ENCODE peak calls at places on chromosomes 7 and 10, in seven cellular contexts. E, K, U, O, F, D and Q are unnamed samples. For H3K36me3, the result is how much of the 10 kb centered on the place peaks cover.

GRCh38 chr7:25564980-25565379 is 336.7 kb upstream of the NPVF start:
- DNase-seq in E (no peak), K (no peak), U (no peak), O (no peak), F (no peak), D (no peak), Q (no peak)

GRCh38 chr10:16773334-16773733 is 43.9 kb downstream of the RSU1 start:
- DNase-seq in E (no peak), K (no peak), U (no peak), O (no peak), F (no peak), D (no peak), Q (no peak)

GRCh38 chr10:133059571-133059970 is 28.2 kb upstream of the ADGRA1 start:
- DNase-seq in E (no peak), K (no peak), U (no peak), O (no peak), F (peak), D (no peak), Q (no peak)

GRCh38 chr7:16271990-16272665 is 149.2 kb downstream of the CRPPA start:
- DNase-seq in E (no peak), K (no peak), U (no peak), O (no peak), F (no peak), D (no peak), Q (no peak)

GRCh38 chr10:30625110-30625509 is 4.4 kb downstream of the LYZL2 start:
- DNase-seq in E (no peak), K (no peak), U (no peak), O (no peak), F (no peak), D (no peak), Q (peak)

GRCh38 chr7:149414745-149415390 is 46.0 kb downstream of the ZNF777 start:
- DNase-seq in E (no peak), K (no peak), U (peak), O (peak), F (peak), D (peak), Q (no peak)

GRCh38 chr7:44278451-44279161 is 46.8 kb downstream of the CAMK2B start:
- DNase-seq in E (no peak), K (no peak), U (no peak), O (peak), F (peak), D (no peak), Q (no peak)

GRCh38 chr10:8187171-8187666 is 132.7 kb downstream of the GATA3 start:
- DNase-seq in E (no peak), K (no peak), U (no peak), O (no peak), F (no peak), D (no peak), Q (no peak)

GRCh38 chr7:152974577-152974976 is 215.0 kb downstream of the ACTR3B start:
- DNase-seq in E (no peak), K (no peak), U (no peak), O (no peak), F (no peak), D (no peak), Q (no peak)

GRCh38 chr10:80500572-80501380 is 36.9 kb upstream of the SH2D4B start:
- DNase-seq in E (no peak), K (no peak), U (peak), O (peak), F (no peak), D (peak), Q (no peak)

GRCh38 chr10:28157379-28157778 is 145.5 kb downstream of the MPP7 start:
- DNase-seq in E (no peak), K (no peak), U (no peak), O (no peak), F (no peak), D (no peak), Q (no peak)

GRCh38 chr10:127619550-127619949 is 70.4 kb downstream of the NPS start:
- DNase-seq in E (no peak), K (no peak), U (no peak), O (no peak), F (no peak), D (no peak), Q (no peak)

GRCh38 chr7:48813472-48813871 is 110.9 kb upstream of the CDC14C start:
- DNase-seq in E (no peak), K (no peak), U (no peak), O (no peak), F (no peak), D (no peak), Q (no peak)

GRCh38 chr7:2165610-2166594 is 66.8 kb downstream of the MAD1L1 start:
- DNase-seq in E (peak), K (peak), U (no peak), O (no peak), F (peak), D (no peak), Q (no peak)

GRCh38 chr10:95637911-95638310 is 18.6 kb downstream of the ALDH18A1 start:
- DNase-seq in E (no peak), K (no peak), U (no peak), O (no peak), F (no peak), D (no peak), Q (no peak)

GRCh38 chr10:29712108-29712507 is 77.3 kb upstream of the SVIL start:
- DNase-seq in E (no peak), K (peak), U (no peak), O (no peak), F (no peak), D (no peak), Q (no peak)

GRCh38 chr10:112950714-112951348 is 784 bp downstream of the TCF7L2 start:
- DNase-seq in E (peak), K (no peak), U (peak), O (peak), F (peak), D (peak), Q (peak)

GRCh38 chr7:116672596-116673503 is 854 bp downstream of the MET start:
- DNase-seq in E (no peak), K (peak), U (no peak), O (peak), F (no peak), D (peak), Q (peak)

GRCh38 chr7:105791926-105792325 is 84.5 kb downstream of the ATXN7L1 start:
- DNase-seq in E (no peak), K (no peak), U (no peak), O (no peak), F (no peak), D (no peak), Q (no peak)

GRCh38 chr10:91076991-91077548 is 143.4 kb upstream of the PCGF5 start:
- DNase-seq in E (no peak), K (no peak), U (no peak), O (no peak), F (no peak), D (no peak), Q (no peak)

GRCh38 chr7:16086743-16087142 is 334.6 kb downstream of the CRPPA start:
- DNase-seq in E (no peak), K (no peak), U (no peak), O (no peak), F (no peak), D (no peak), Q (no peak)

GRCh38 chr7:70355591-70356323 is 757.5 kb downstream of the AUTS2 start:
- DNase-seq in E (no peak), K (peak), U (no peak), O (no peak), F (no peak), D (no peak), Q (no peak)

GRCh38 chr7:39417642-39418041 is 148.6 kb upstream of the YAE1 start:
- DNase-seq in E (no peak), K (no peak), U (no peak), O (no peak), F (no peak), D (no peak), Q (no peak)

GRCh38 chr7:135706038-135706742 is 21.8 kb downstream of the SLC13A4 start:
- DNase-seq in E (no peak), K (no peak), U (no peak), O (peak), F (no peak), D (no peak), Q (no peak)

GRCh38 chr7:38382627-38383026 is 109.2 kb upstream of the TARP start:
- DNase-seq in E (no peak), K (no peak), U (no peak), O (no peak), F (no peak), D (peak), Q (peak)

GRCh38 chr7:77308792-77309191 is 107.4 kb downstream of the GSAP start:
- DNase-seq in E (no peak), K (peak), U (no peak), O (no peak), F (no peak), D (no peak), Q (no peak)

GRCh38 chr10:89207801-89208551 is 859 bp upstream of the CH25H start:
- DNase-seq in E (no peak), K (no peak), U (peak), O (peak), F (peak), D (peak), Q (peak)

GRCh38 chr7:78148166-78148894 is 349.8 kb downstream of the PHTF2 start:
- DNase-seq in E (no peak), K (no peak), U (no peak), O (no peak), F (no peak), D (no peak), Q (no peak)

GRCh38 chr10:3451516-3452185 is 279.1 kb upstream of the PITRM1 start:
- DNase-seq in E (no peak), K (no peak), U (no peak), O (no peak), F (no peak), D (no peak), Q (no peak)

GRCh38 chr7:44277851-44278250 is 47.5 kb downstream of the CAMK2B start:
- DNase-seq in E (no peak), K (no peak), U (peak), O (peak), F (peak), D (no peak), Q (peak)

GRCh38 chr7:134353411-134353810 is 36.7 kb upstream of the SLC35B4 start:
- DNase-seq in E (no peak), K (no peak), U (no peak), O (no peak), F (no peak), D (no peak), Q (no peak)

GRCh38 chr10:35640474-35640873 is 1.6 kb downstream of the FZD8 start:
- DNase-seq in E (peak), K (no peak), U (peak), O (peak), F (peak), D (peak), Q (peak)

GRCh38 chr10:119149157-119149556 is 16.4 kb downstream of the SFXN4 start:
- DNase-seq in E (no peak), K (no peak), U (no peak), O (no peak), F (no peak), D (no peak), Q (no peak)
- H3K36me3 ChIP-seq in E (half or more), K (under half), U (half or more), O (half or more), F (under half), D (under half), Q (under half)

DNA sequence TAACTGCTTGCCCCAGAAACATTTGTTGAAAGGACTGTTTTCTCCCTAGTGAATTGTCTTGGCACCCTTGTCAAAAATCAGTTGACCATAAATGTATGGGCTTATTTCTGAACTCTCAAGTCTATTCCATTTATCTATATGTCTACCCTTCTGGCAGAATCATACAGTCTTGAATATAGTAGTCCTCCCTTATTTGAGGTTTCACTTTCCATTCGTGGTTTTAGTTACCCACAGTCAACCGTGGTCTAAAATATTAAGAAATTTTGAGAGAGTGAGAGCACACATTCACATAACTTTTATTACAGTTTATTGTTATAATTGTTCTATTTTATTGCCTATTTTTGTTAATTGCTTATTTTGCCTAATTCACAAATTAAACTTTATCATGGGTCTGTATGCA is 17.4 kb upstream of the CEP41 start:
- DNase-seq in E (no peak), K (no peak), U (no peak), O (no peak), F (no peak), D (no peak), Q (no peak)
- H3K4me3 ChIP-seq in E (no peak), K (no peak), U (no peak), O (no peak), F (no peak), D (no peak), Q (no peak)

DNA sequence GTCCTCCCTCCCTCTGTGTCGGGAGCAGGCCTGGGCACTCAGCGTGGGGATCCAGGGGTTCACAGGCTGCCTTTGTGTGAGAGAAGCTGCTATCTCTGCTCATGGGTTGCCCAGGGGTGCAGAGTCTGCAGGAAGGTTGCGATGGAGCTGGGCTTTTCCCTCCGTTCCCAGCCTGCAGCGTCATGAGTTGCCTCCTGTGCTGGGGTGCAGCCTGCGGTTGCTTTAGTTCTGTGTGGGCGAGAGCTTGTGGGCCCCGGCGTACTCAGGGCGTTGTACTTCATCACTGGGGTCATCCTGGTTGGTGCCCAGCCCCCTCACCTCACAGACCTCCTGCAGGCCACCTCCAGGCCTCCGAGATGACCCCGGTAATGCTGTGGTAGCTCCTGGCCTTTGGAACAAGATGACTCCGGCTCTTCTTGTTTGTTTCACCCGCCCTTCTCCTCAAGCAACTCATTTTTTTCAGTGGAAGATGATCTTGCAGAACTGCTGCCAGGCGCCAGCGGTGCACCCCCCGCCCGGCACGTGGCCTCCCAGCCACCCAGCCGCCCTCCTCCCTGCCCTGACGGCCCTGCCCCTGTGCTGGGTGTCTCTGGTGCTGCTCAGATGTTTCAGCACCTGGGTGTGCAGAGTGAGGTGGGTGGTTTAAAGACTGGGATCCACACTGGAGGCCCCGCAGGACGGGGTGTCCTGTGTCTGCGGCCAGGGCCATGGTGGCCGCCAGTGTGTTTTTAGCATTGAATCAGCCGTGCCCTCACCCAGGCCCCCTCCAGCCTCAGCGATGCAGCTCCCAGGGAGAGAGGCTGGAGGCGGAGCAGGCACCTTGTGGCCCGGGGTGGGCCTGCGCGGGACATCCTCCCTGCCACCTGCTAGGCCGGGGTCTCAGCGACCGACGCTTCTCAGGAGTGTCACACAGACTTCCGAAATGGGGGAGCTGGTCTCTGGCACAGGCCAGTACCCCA is 7.2 kb downstream of the AP5Z1 start:
- DNase-seq in E (no peak), K (no peak), U (no peak), O (no peak), F (peak), D (no peak), Q (no peak)
- H3K36me3 ChIP-seq in E (under half), K (under half), U (half or more), O (half or more), F (under half), D (under half), Q (under half)

GRCh38 chr7:140364819-140365218 is 33.5 kb downstream of the SLC37A3 start:
- DNase-seq in E (no peak), K (peak), U (no peak), O (no peak), F (no peak), D (no peak), Q (no peak)

GRCh38 chr7:140367528-140367927 is 30.8 kb downstream of the SLC37A3 start:
- DNase-seq in E (no peak), K (no peak), U (no peak), O (no peak), F (no peak), D (no peak), Q (no peak)

GRCh38 chr7:140369294-140369693 is 29.0 kb downstream of the SLC37A3 start:
- DNase-seq in E (no peak), K (no peak), U (no peak), O (no peak), F (no peak), D (no peak), Q (no peak)
- H3K4me3 ChIP-seq in E (no peak), K (no peak), U (no peak), O (no peak), F (no peak), D (no peak), Q (no peak)

GRCh38 chr10:92619368-92619767 is 26.4 kb downstream of the KIF11 start:
- DNase-seq in E (no peak), K (no peak), U (no peak), O (no peak), F (no peak), D (no peak), Q (no peak)
- H3K36me3 ChIP-seq in E (half or more), K (under half), U (under half), O (under half), F (under half), D (under half), Q (half or more)